ENCODE peak calls at places on chromosomes 7 and 10, in six cellular contexts. G is heart right ventricle, H is transverse colon, J is Peyer's patch, M is AG04450, I is IMR-90. K is an unnamed sample.

GRCh38 chr7:96740130-96740529 is 30.5 kb upstream of the SEM1 start:
- DNase-seq in H (no peak), M (no peak), J (no peak), I (no peak), G (no peak), K (no peak)

GRCh38 chr7:152149363-152149762 is 123.9 kb downstream of the GALNT11 start:
- DNase-seq in I (no peak), M (no peak), J (no peak), G (no peak), H (no peak), K (no peak)

GRCh38 chr7:138006106-138006505 is 4.2 kb upstream of the CREB3L2 start:
- DNase-seq in M (no peak), G (no peak), I (peak), J (no peak), H (no peak), K (no peak)

GRCh38 chr7:29877196-29877595 is 70.9 kb downstream of the WIPF3 start:
- DNase-seq in I (no peak), M (no peak), H (no peak), G (no peak), J (no peak), K (no peak)

GRCh38 chr10:115164220-115164619 is 71.1 kb downstream of the ATRNL1 start:
- DNase-seq in G (no peak), H (no peak), I (no peak), M (no peak), J (no peak), K (no peak)

GRCh38 chr7:24560772-24561171 is 12.5 kb upstream of the PALS2 start:
- DNase-seq in I (no peak), G (no peak), J (no peak), M (no peak), H (no peak), K (peak)

GRCh38 chr7:44056681-44057080 is 8.7 kb downstream of the PGAM2 start:
- DNase-seq in I (no peak), M (no peak), G (no peak), H (peak), J (peak), K (no peak)

GRCh38 chr10:21292763-21293517 is 232.5 kb downstream of the SKIDA1 start:
- DNase-seq in G (peak), J (peak), I (peak), M (peak), H (peak), K (no peak)

DNA sequence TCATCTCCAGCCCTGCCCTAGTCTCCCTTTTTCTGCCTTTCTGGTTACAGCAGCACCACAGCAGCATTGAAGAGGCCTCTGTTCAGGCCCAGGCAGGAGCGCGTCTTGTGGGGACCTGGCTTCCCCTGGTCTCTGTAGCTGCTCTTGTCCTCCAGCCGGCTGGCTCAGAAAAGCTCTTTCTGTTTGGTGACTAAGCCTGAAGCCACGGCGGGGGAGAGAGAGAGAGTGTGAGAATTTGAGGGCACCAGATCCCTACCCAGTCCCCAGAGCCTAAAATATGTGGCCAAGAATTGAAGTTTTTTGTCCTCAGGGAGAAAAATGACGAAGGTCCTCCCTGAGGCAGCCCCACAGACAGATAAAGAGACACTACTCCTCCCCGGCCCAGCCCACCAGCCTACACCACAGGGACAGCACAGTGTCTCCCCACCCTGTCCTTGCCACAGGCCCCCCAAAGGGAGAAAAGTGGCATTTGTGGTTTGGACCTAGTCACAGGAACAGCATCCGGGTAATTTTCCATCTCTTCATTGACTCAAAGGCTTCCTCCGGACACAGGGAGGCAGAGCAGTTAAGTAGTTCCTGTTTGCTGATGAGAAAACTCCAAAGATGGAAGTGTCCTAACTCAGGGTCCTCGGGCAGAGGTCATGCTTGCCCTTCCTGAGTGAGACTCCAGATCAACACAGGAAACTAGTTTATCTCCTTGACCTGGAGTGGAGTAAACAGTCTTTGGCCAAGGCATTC is 13.3 kb upstream of the FAM180A start:
- DNase-seq in G (no peak), M (no peak), I (peak), J (no peak), H (no peak), K (no peak)
- H3K27ac ChIP-seq in G (no peak), M (peak), I (peak), J (no peak), H (no peak), K (no peak)

GRCh38 chr7:66255533-66256100 is 50.5 kb downstream of the TPST1 start:
- DNase-seq in I (peak), J (no peak), H (no peak), M (no peak), G (no peak), K (no peak)

GRCh38 chr7:66258409-66258808 is 53.3 kb downstream of the TPST1 start:
- DNase-seq in J (no peak), I (no peak), G (no peak), M (no peak), H (no peak), K (no peak)

GRCh38 chr7:66261941-66262340 is 56.8 kb downstream of the TPST1 start:
- DNase-seq in M (no peak), G (no peak), I (no peak), H (no peak), J (no peak), K (no peak)

GRCh38 chr7:66256281-66256680 is 51.1 kb downstream of the TPST1 start:
- DNase-seq in G (no peak), I (no peak), J (no peak), M (no peak), H (no peak), K (no peak)

DNA sequence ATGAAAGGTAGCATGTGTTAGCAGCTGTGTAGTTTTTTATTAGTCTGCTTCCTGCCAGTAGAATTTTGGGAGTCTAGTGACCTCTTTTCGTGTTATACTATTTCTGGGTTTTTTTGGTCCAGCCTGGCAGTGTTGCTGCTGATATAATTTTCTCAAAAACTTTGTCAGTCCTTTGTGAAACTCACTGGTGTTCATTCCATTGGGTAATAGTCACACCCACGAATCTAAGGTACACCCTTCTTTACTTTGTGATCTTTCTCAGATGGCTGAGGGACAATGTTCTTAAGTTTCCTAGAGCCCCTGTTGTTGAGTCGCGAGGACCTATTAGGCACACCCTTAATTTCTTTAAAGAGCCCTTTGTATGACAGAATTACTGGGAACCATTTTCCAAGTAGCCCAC is 52.3 kb downstream of the TPST1 start:
- DNase-seq in I (no peak), H (no peak), J (no peak), G (no peak), M (no peak), K (no peak)
- H3K27ac ChIP-seq in I (no peak), H (no peak), J (no peak), G (no peak), M (no peak), K (no peak)

DNA sequence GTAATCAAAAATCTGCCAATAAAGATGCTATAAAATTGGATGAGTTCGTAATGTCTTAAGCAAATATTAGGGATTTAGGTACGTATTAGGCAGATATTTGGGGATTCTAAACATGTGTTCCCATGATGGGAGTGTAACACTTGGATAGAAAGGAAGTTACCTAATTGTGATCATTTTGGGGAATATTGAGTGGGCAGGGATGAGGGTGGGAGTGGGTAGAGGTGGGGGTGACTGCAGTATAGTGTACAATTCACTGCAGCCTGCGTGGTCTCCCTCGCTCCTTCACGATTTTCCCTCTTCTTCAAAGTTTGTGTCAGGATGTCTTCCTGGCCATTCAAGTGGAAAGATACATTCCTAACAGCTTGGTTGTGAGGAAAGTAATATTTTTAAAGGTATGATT is 1.3 kb upstream of the PRKG1 start:
- DNase-seq in M (no peak), G (no peak), J (no peak), I (no peak), H (no peak), K (no peak)
- H3K27ac ChIP-seq in M (no peak), G (no peak), J (peak), I (no peak), H (peak), K (no peak)

DNA sequence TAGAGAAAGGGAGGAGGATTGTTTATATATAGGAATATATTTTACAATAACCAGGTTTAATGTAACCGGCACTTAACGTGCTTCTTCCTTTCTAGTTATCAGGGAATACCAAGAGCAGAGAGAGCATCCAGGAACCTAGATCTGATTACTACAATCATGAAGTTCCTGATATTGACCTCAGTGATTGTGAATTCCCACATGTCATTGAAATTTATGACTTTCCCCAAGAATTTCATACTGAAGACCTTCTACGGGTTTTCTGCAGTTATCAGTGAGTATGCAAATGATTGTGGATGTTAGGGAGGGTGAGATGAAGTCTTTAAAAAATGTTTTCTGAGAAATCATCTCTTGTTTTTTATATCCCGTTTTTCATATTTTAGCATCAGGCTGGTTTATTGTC is 36.6 kb downstream of the LOXL4 start:
- DNase-seq in J (no peak), I (no peak), M (no peak), H (no peak), G (no peak), K (no peak)
- H3K27ac ChIP-seq in J (no peak), I (no peak), M (no peak), H (no peak), G (no peak), K (no peak)

GRCh38 chr7:14583518-14583917 is 319.0 kb downstream of the DGKB start:
- DNase-seq in G (no peak), M (no peak), I (no peak), H (no peak), J (no peak), K (no peak)

GRCh38 chr7:14579971-14580370 is 322.6 kb downstream of the DGKB start:
- DNase-seq in M (no peak), J (no peak), H (peak), I (no peak), G (no peak), K (no peak)

GRCh38 chr7:14585232-14585631 is 317.3 kb downstream of the DGKB start:
- DNase-seq in M (no peak), J (no peak), G (no peak), H (no peak), I (no peak), K (no peak)

GRCh38 chr7:14582010-14582409 is 320.5 kb downstream of the DGKB start:
- DNase-seq in M (no peak), H (no peak), G (no peak), I (no peak), J (no peak), K (no peak)
- H3K27ac ChIP-seq in M (no peak), H (peak), G (no peak), I (no peak), J (no peak), K (no peak)

GRCh38 chr7:52061666-52062065 is 745.1 kb upstream of the COBL start:
- DNase-seq in H (no peak), I (no peak), G (no peak), J (no peak), M (no peak), K (no peak)
- H3K27ac ChIP-seq in H (no peak), I (no peak), G (no peak), J (no peak), M (no peak), K (no peak)

DNA sequence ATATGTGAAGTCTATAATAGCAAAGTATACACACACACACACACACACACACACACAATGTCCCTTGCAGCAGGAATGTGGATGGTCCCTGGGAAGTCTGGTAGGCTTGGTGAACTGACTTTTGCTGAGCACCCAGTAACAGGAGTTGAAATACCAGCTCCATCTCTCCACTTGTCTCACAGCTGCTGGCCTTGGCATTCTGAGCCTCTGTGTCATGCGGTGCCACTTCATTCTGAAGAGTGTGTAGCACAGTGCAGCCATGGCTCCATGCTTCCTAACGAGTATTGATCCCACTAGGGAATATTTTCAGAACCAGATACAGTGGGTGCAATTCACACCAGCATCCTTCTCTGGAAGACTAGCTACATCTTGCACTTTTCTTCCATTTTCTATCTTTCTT is 192.4 kb downstream of the ADARB2 start:
- DNase-seq in M (no peak), J (no peak), G (no peak), I (no peak), H (no peak), K (no peak)
- H3K27ac ChIP-seq in M (no peak), J (no peak), G (no peak), I (no peak), H (no peak), K (no peak)

DNA sequence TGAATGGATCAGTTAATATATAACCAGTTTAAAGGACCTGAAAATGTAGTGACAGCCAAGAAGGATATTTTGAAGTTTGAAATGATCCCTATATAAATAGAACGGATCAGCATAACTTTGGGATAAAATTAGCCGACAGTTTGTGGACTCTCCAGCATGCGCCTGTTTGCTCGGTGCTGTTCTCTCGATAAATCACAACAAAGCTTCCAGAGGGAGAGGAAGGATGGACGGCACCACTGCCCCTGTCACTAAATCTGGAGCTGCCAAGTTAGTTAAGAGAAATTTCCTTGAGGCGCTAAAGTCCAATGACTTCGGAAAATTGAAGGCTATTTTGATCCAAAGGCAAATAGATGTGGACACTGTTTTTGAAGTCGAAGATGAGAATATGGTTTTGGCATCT is at the start of gene ASB4:
- DNase-seq in H (no peak), J (no peak), G (no peak), M (no peak), I (no peak), K (no peak)
- H3K27ac ChIP-seq in H (no peak), J (no peak), G (no peak), M (no peak), I (no peak), K (no peak)

DNA sequence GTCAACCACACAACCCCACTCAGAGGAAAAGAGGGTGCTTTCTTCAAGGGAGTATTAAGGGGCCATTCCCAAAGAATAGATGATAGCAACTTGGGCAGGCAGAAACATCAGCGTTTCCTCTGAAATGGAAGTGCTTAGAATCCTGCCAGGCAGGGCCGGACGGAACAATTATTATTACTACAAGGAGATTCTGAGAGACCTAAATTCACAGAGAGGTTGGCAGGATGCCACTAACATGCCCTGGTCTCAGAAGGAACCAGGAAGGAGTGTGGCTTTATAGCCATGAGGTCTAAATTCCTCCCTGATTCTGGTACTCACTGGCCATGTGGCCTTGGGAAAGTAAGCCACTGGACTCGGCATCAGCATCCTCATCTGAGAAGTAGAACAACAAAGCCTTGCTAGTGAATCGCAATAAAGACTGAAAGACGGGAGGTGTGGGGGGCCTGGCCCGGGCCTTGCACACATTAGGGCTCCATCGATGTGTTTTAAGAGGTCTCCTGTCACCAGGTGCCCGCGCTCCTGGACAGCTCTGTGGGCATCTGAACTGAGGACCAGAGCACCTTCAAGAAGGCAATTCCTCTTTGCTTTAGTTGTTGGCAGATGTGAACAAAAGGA is 131.5 kb downstream of the OAT start:
- DNase-seq in I (no peak), J (no peak), H (peak), M (no peak), G (no peak), K (no peak)
- H3K27ac ChIP-seq in I (no peak), J (no peak), H (no peak), M (no peak), G (no peak), K (no peak)

DNA sequence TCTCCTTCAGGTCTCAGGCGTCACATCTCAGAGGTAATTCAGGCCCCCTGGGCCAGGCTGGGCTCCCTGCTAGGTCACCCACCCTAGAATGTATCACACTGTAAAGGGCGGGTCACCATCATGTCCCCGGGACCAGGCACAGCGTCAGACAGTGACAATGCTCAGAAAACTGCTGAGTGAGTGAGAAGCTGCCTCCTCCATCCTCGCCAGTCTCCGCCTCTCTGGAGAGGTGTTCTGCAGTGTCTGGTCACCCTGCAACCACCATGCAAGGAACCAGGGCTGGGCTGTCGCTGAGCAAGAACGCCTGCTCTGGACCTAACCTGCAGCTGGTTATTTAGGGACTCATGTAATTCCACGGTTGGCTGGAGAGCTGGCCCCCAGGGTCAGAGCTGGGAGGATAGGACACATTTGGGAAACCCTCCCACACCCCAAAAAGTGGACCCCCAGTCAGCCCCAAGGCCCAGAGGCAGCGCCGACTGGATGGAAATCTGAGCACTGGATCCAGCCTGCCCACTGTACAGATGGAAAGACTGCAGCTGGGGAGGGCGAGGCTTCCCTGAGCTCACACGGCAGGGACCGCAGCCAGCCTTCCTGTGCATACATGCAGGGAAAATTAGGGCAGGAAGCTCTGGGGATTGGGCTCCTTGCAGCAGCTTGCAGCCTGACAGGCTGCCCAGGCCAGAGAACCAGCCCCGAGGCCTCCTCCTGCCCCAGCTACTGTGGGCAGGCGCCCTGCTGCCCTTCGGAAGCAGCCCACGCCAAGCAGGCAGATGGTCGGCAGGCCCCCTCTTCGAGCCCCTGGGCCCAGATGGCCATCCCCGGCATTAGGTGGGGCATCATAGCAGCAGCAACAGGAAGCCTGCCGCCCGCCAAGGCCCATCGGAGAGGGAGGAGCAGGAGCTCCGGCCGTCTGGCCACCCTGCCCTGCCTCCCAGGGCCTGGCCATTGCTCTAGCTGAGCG is 105.4 kb upstream of the ZMIZ1 start:
- DNase-seq in H (no peak), M (no peak), G (peak), I (no peak), J (no peak), K (no peak)
- H3K27ac ChIP-seq in H (no peak), M (no peak), G (no peak), I (no peak), J (no peak), K (no peak)